ENCODE peak calls at places on chromosomes 13 and 19, in six cellular contexts. P, S, N, C, U and O are unnamed samples.

GRCh38 chr19:44356383-44357111 is at the start of gene ZNF112:
- DNase-seq in N (peak), U (peak), P (no peak), C (no peak), S (peak), O (peak)

GRCh38 chr13:89930861-89931260 is 1416.6 kb upstream of the MIR17HG start:
- DNase-seq in N (no peak), P (no peak), U (no peak), S (no peak), C (no peak), O (no peak)

GRCh38 chr19:29645911-29646310 is 19.4 kb upstream of the PLEKHF1 start:
- DNase-seq in U (peak), S (no peak), N (peak), C (peak), P (no peak), O (no peak)

GRCh38 chr13:59914556-59914955 is 249.2 kb downstream of the DIAPH3 start:
- DNase-seq in P (no peak), S (no peak), N (peak), C (no peak), U (no peak), O (no peak)

GRCh38 chr19:584240-585001 is 5.3 kb upstream of the HCN2 start:
- DNase-seq in N (peak), S (peak), C (peak), P (peak), U (no peak), O (peak)

GRCh38 chr19:53978975-53979801 is 12.2 kb upstream of the CACNG6 start:
- DNase-seq in P (no peak), S (no peak), U (no peak), N (no peak), C (no peak), O (no peak)

GRCh38 chr13:90709329-90709728 is 638.2 kb upstream of the MIR17HG start:
- DNase-seq in P (no peak), U (no peak), C (no peak), S (no peak), N (no peak), O (no peak)

GRCh38 chr13:37646531-37646930 is 48.0 kb upstream of the POSTN start:
- DNase-seq in C (no peak), P (no peak), S (no peak), U (no peak), N (no peak), O (no peak)

GRCh38 chr19:43777163-43777700 is 3.5 kb downstream of the KCNN4 start:
- DNase-seq in C (peak), N (peak), P (no peak), S (no peak), U (no peak), O (no peak)

GRCh38 chr19:18868380-18869230 is 27.4 kb downstream of the CERS1 start:
- DNase-seq in U (no peak), P (no peak), C (no peak), N (no peak), S (no peak), O (no peak)